ENCODE peak calls at places on chromosomes 11 and 22, in ten cellular contexts. D is SK-N-SH, E is IMR-90, C is HepG2, J is keratinocyte, T is DND-41, X is mesendoderm, B is colonic mucosa, Z is PC-3, Q is fibroblast of lung. A is an unnamed sample.

GRCh38 chr11:114250180-114250579 is 46.0 kb upstream of the NNMT start:
- DNase-seq in J (no peak), B (no peak), C (no peak), T (no peak), D (peak; percentile 7), E (no peak), Q (no peak), Z (no peak), X (no peak), A (no peak)

GRCh38 chr22:49300951-49301397 is 526.7 kb downstream of the BRD1 start:
- DNase-seq in Q (no peak), X (no peak), B (peak; percentile 12), D (no peak), T (no peak), Z (no peak), E (no peak), C (no peak), J (no peak), A (no peak)

GRCh38 chr11:84316866-84317560 is 1030.8 kb upstream of the CCDC90B start:
- DNase-seq in J (no peak), B (no peak), Z (peak; percentile 15), X (peak; percentile 33), Q (peak; percentile 75), C (no peak), T (no peak), E (peak; percentile 30), D (no peak), A (no peak)

GRCh38 chr22:49884075-49884474 is 30.4 kb downstream of the ZBED4 start:
- DNase-seq in T (no peak), B (no peak), Q (no peak), E (no peak), X (no peak), J (no peak), Z (no peak), D (no peak), C (no peak), A (no peak)

GRCh38 chr11:123682976-123683375 is 28.6 kb upstream of the SCN3B start:
- DNase-seq in C (no peak), E (no peak), J (no peak), Q (no peak), Z (no peak), T (no peak), X (no peak), B (no peak), D (peak; percentile 75), A (no peak)

GRCh38 chr22:49825944-49826602 is 1.6 kb downstream of the BRD1 start:
- DNase-seq in E (peak; percentile 72), T (peak; percentile 58), Q (peak; percentile 48), B (peak; percentile 32), Z (peak; percentile 48), D (no peak), J (no peak), X (no peak), C (peak; percentile 38), A (peak; percentile 26)

GRCh38 chr11:64802370-64803162 is 448 bp downstream of the MAP4K2 start:
- DNase-seq in E (no peak), B (peak; percentile 38), D (peak; percentile 61), J (no peak), T (peak; percentile 17), C (no peak), Q (no peak), Z (no peak), X (peak; percentile 17), A (no peak)

GRCh38 chr11:10208045-10208674 is 85.9 kb downstream of the SBF2 start:
- DNase-seq in C (peak; percentile 41), Q (peak; percentile 30), J (peak; percentile 5), B (no peak), T (no peak), X (peak; percentile 58), E (peak; percentile 64), Z (peak; percentile 74), D (peak; percentile 56), A (peak; percentile 64)

GRCh38 chr11:17401316-17401715 is 12.9 kb upstream of the KCNJ11 start:
- DNase-seq in B (no peak), T (no peak), D (no peak), J (no peak), C (no peak), E (no peak), Z (no peak), Q (no peak), X (no peak), A (no peak)
- H3K4me3 ChIP-seq in B (no peak overlapping the region), T (no peak overlapping the region), D (no peak overlapping the region), J (no peak overlapping the region), C (no peak overlapping the region), E (no peak overlapping the region), Z (no peak overlapping the region), Q (no peak overlapping the region), X (no peak overlapping the region), A (no peak overlapping the region)

GRCh38 chr11:31802000-31802551 is 9.0 kb downstream of the PAX6 start:
- DNase-seq in J (no peak), B (no peak), D (no peak), T (no peak), X (no peak), C (no peak), Q (no peak), E (no peak), Z (no peak), A (no peak)

GRCh38 chr11:31802609-31802989 is 8.5 kb downstream of the PAX6 start:
- DNase-seq in D (peak; percentile 35), C (no peak), B (no peak), Z (no peak), T (no peak), Q (no peak), J (no peak), E (no peak), X (peak; percentile 57), A (no peak)

GRCh38 chr11:31804439-31805036 is 6.6 kb downstream of the PAX6 start:
- DNase-seq in X (peak; percentile 50), Z (no peak), C (no peak), D (peak; percentile 30), J (no peak), Q (peak; percentile 53), E (no peak), B (no peak), T (no peak), A (no peak)

GRCh38 chr11:31803813-31804438 is 7.2 kb downstream of the PAX6 start:
- DNase-seq in E (no peak), B (no peak), J (no peak), C (no peak), D (peak; percentile 24), Q (peak; percentile 46), T (no peak), X (peak; percentile 57), Z (no peak), A (no peak)

DNA sequence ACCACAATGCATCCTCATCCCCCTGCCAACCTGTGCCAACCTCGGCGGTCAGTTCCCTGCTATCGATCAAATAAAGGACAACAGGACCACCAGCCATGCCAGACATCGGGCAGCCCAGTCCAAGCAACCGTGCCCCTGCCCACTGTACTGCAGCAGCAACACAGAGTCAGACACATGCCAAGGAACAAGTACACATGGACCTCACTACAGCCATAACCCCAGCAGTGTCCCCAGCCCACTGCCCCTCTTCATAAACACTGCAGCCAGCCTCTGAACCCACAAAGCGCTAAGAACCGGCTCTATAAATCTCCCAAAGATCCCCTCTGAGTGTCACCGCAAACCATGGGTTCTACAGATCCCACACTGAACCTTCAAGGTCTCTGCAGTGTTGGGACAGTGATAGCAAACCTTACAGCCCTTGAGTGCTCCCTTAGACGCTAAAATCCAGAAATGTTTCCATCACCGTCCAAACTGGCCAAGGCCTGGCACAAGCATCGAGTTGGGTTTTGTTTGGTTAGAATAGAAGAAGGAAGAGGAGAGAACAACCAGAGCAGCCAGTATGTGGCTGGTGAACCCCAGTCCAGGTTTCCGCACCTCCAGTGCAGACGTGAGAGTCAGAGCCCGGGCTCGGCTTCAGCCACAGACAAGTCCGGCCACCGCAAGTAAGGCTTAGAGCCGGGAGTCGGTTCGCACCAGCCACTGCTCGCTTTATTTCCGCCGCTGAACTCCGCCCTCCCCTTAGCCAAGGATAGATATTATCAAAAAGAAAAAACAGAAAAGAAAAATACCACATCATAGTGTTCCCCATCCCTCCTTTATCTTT is 7.9 kb downstream of the PAX6 start:
- DNase-seq in T (peak; percentile 16), X (peak; percentile 54), D (peak; percentile 42), C (no peak), B (no peak), E (no peak), J (no peak), Q (peak; percentile 66), Z (no peak), A (no peak)
- H3K9ac ChIP-seq in T (no peak overlapping the region), X (no peak overlapping the region), D (no peak overlapping the region), C (no peak overlapping the region), B (no peak overlapping the region), E (no peak overlapping the region), J (no peak overlapping the region), Q (no peak overlapping the region), Z (no peak overlapping the region), A (no peak overlapping the region)

GRCh38 chr11:73270089-73270854 is 1.9 kb upstream of the P2RY6 start:
- DNase-seq in D (no peak), Z (no peak), C (no peak), J (no peak), Q (no peak), B (no peak), T (no peak), E (no peak), X (no peak), A (peak; percentile 15)

GRCh38 chr11:73267921-73268540 is 4.1 kb upstream of the P2RY6 start:
- DNase-seq in B (no peak), Q (no peak), D (no peak), E (no peak), Z (no peak), T (no peak), C (no peak), X (no peak), J (no peak), A (no peak)

GRCh38 chr11:73270855-73271477 is 1.2 kb upstream of the P2RY6 start:
- DNase-seq in T (no peak), Z (no peak), X (no peak), Q (no peak), D (no peak), B (no peak), E (no peak), J (no peak), C (no peak), A (peak; percentile 7)

GRCh38 chr11:73268671-73269271 is 3.4 kb upstream of the P2RY6 start:
- DNase-seq in C (no peak), B (no peak), E (no peak), D (no peak), X (no peak), Q (no peak), J (no peak), Z (no peak), T (no peak), A (no peak)

DNA sequence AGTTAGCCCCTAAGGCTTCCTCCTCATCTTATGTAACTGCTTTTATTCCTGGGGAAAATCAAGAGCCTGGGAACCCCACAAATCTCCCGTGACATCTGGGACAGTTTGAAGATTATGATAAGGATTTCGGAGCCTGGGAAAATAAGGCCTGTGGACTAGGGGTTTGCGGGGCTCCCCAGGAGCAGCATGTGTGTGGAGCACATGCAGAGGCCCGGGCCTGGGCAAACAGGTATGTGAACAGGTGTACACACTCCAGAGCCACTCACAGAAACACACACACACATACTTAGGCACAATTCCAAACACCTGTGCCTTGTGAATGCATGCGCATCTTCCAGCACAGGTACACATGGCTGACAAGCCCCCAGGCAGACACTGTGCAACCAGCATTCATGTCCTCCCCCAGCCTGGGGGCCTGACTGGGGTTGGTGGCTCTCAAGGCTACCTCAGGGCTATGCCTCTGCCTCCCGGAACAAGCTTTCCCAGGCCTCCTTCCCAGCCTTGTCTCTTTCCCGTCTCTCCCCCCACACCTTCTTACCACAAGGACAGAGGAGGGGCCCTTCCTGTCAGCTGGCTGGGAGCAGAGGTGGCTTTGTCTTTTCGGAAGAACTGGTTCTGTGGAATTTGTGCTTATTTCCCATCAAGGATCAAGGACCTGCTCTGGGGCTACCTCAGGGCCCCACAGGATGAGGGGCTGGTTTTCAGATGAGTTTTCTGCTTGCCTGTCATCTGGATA is 2.6 kb upstream of the P2RY6 start:
- DNase-seq in Z (peak; percentile 88), E (no peak), T (no peak), C (no peak), J (no peak), X (peak; percentile 84), B (no peak), Q (no peak), D (no peak), A (no peak)
- H3K4me3 ChIP-seq in Z (peak overlapping the region; percentile 1), E (no peak overlapping the region), T (no peak overlapping the region), C (no peak overlapping the region), J (no peak overlapping the region), X (no peak overlapping the region), B (no peak overlapping the region), Q (no peak overlapping the region), D (no peak overlapping the region), A (no peak overlapping the region)

GRCh38 chr22:41857160-41857859 is 24.4 kb downstream of the SREBF2 start:
- DNase-seq in Z (peak; percentile 87), D (peak; percentile 46), E (peak; percentile 72), B (peak; percentile 65), J (peak; percentile 84), T (peak; percentile 61), X (peak; percentile 94), C (peak; percentile 38), Q (peak; percentile 77), A (no peak)
- H3K9ac ChIP-seq in Z (no peak overlapping the region), D (no peak overlapping the region), E (no peak overlapping the region), B (no peak overlapping the region), J (no peak overlapping the region), T (no peak overlapping the region), X (no peak overlapping the region), C (no peak overlapping the region), Q (no peak overlapping the region), A (no peak overlapping the region)

A was measured in MM.1S.